ENCODE peak calls at places on chromosomes 11 and 22, in four cellular contexts. One of them, this sample, is unnamed.

GRCh38 chr11:102120006-102120405 is 9.8 kb downstream of the YAP1 start:
- DNase-seq in CD8-positive, alpha-beta T cell: no peak
- DNase-seq in spleen: no peak
- DNase-seq in body of pancreas: no peak
- DNase-seq in this sample: no peak

GRCh38 chr11:80849253-80849652 is 1408.4 kb upstream of the TENM4 start:
- DNase-seq in spleen: no peak
- DNase-seq in CD8-positive, alpha-beta T cell: no peak
- DNase-seq in body of pancreas: no peak
- DNase-seq in this sample: no peak

GRCh38 chr11:76782526-76783293 is 446 bp upstream of the TSKU start:
- DNase-seq in body of pancreas: peak
- DNase-seq in spleen: peak
- DNase-seq in CD8-positive, alpha-beta T cell: no peak
- DNase-seq in this sample: no peak

GRCh38 chr11:58285483-58286040 is 17.5 kb upstream of the OR10W1 start:
- DNase-seq in CD8-positive, alpha-beta T cell: no peak
- DNase-seq in spleen: no peak
- DNase-seq in body of pancreas: no peak
- DNase-seq in this sample: no peak

GRCh38 chr22:19120829-19121630 is 1.2 kb downstream of the DGCR2 start:
- DNase-seq in spleen: peak
- DNase-seq in CD8-positive, alpha-beta T cell: peak
- DNase-seq in body of pancreas: peak
- DNase-seq in this sample: no peak

GRCh38 chr22:27918351-27919221 is 470 bp downstream of the PITPNB start:
- DNase-seq in spleen: no peak
- DNase-seq in CD8-positive, alpha-beta T cell: peak
- DNase-seq in body of pancreas: peak
- DNase-seq in this sample: peak

GRCh38 chr22:31044262-31044861 is 36.8 kb upstream of the SMTN start:
- DNase-seq in spleen: no peak
- DNase-seq in body of pancreas: peak
- DNase-seq in CD8-positive, alpha-beta T cell: no peak
- DNase-seq in this sample: no peak

GRCh38 chr22:23063539-23064380 is 6.6 kb upstream of the GNAZ start:
- DNase-seq in spleen: peak
- DNase-seq in CD8-positive, alpha-beta T cell: peak
- DNase-seq in body of pancreas: no peak
- DNase-seq in this sample: no peak

GRCh38 chr22:37082251-37082650 is 27.3 kb downstream of the TMPRSS6 start:
- DNase-seq in body of pancreas: no peak
- DNase-seq in CD8-positive, alpha-beta T cell: no peak
- DNase-seq in spleen: no peak
- DNase-seq in this sample: no peak

GRCh38 chr22:25382762-25383161 is 163.3 kb downstream of the CRYBB2 start:
- DNase-seq in spleen: no peak
- DNase-seq in body of pancreas: no peak
- DNase-seq in CD8-positive, alpha-beta T cell: no peak
- DNase-seq in this sample: no peak

GRCh38 chr11:18065572-18065971 is 19.5 kb upstream of the TPH1 start:
- DNase-seq in CD8-positive, alpha-beta T cell: no peak
- DNase-seq in body of pancreas: peak
- DNase-seq in spleen: peak
- DNase-seq in this sample: no peak

GRCh38 chr11:99015634-99016454 is 4.9 kb upstream of the CNTN5 start:
- DNase-seq in body of pancreas: peak
- DNase-seq in spleen: no peak
- DNase-seq in CD8-positive, alpha-beta T cell: no peak
- DNase-seq in this sample: peak

GRCh38 chr22:33921576-33922181 is 1.4 kb upstream of the LARGE1 start:
- DNase-seq in CD8-positive, alpha-beta T cell: no peak
- DNase-seq in spleen: peak
- DNase-seq in body of pancreas: peak
- DNase-seq in this sample: no peak

GRCh38 chr11:94796863-94797262 is 28.7 kb downstream of the AMOTL1 start:
- DNase-seq in spleen: no peak
- DNase-seq in body of pancreas: no peak
- DNase-seq in CD8-positive, alpha-beta T cell: no peak
- DNase-seq in this sample: no peak

GRCh38 chr11:96715208-96715607 is 325.4 kb downstream of the JRKL start:
- DNase-seq in CD8-positive, alpha-beta T cell: no peak
- DNase-seq in body of pancreas: no peak
- DNase-seq in spleen: no peak
- DNase-seq in this sample: no peak

GRCh38 chr11:125954945-125955640 is 9.2 kb downstream of the VSIG10L2 start:
- DNase-seq in spleen: no peak
- DNase-seq in CD8-positive, alpha-beta T cell: no peak
- DNase-seq in body of pancreas: no peak
- DNase-seq in this sample: no peak

GRCh38 chr22:24175160-24175808 is 6.0 kb upstream of the SUSD2 start:
- DNase-seq in CD8-positive, alpha-beta T cell: peak
- DNase-seq in body of pancreas: peak
- DNase-seq in spleen: peak
- DNase-seq in this sample: peak

GRCh38 chr11:102626686-102627085 is 1.6 kb upstream of the MMP20 start:
- DNase-seq in CD8-positive, alpha-beta T cell: no peak
- DNase-seq in spleen: no peak
- DNase-seq in body of pancreas: no peak
- DNase-seq in this sample: no peak

GRCh38 chr11:67484847-67485311 is 2.1 kb downstream of the AIP start:
- DNase-seq in body of pancreas: no peak
- DNase-seq in CD8-positive, alpha-beta T cell: peak
- DNase-seq in spleen: peak
- DNase-seq in this sample: peak

GRCh38 chr11:17769218-17769617 is 34.6 kb downstream of the KCNC1 start:
- DNase-seq in body of pancreas: no peak
- DNase-seq in spleen: no peak
- DNase-seq in CD8-positive, alpha-beta T cell: no peak
- DNase-seq in this sample: no peak

GRCh38 chr11:117618956-117619355 is 178.1 kb downstream of the DSCAML1 start:
- DNase-seq in spleen: no peak
- DNase-seq in CD8-positive, alpha-beta T cell: no peak
- DNase-seq in body of pancreas: peak
- DNase-seq in this sample: no peak

GRCh38 chr11:124745835-124746620 is 6.0 kb downstream of the VSIG2 start:
- DNase-seq in spleen: peak
- DNase-seq in body of pancreas: no peak
- DNase-seq in CD8-positive, alpha-beta T cell: peak
- DNase-seq in this sample: peak